ENCODE peak calls at places on chromosome 11, in six cellular contexts. N, K, Y, O, Z and I are unnamed samples.

GRCh38 chr11:47233989-47234668 is 14.5 kb downstream of the ACP2 start:
- DNase-seq in N (no peak), K (no peak), Y (no peak), O (peak; percentile 5), Z (no peak), I (no peak)

GRCh38 chr11:15991174-15991655 is 365.1 kb downstream of the SOX6 start:
- DNase-seq in N (no peak), K (no peak), Y (no peak), O (no peak), Z (no peak), I (no peak)

GRCh38 chr11:134372961-134373360 is 39.1 kb downstream of the B3GAT1 start:
- DNase-seq in N (no peak), K (peak; percentile 23), Y (no peak), O (no peak), Z (no peak), I (no peak)

GRCh38 chr11:123055132-123055924 is 6.6 kb downstream of the HSPA8 start:
- DNase-seq in N (no peak), K (no peak), Y (no peak), O (no peak), Z (no peak), I (no peak)

GRCh38 chr11:117910941-117911630 is 18.1 kb downstream of the TMPRSS13 start:
- DNase-seq in N (no peak), K (no peak), Y (no peak), O (no peak), Z (no peak), I (no peak)

GRCh38 chr11:119529936-119530335 is 107.0 kb upstream of the THY1 start:
- DNase-seq in N (no peak), K (no peak), Y (no peak), O (no peak), Z (no peak), I (no peak)

GRCh38 chr11:119029340-119030028 is 1.2 kb downstream of the SLC37A4 start:
- DNase-seq in N (no peak), K (peak; percentile 20), Y (no peak), O (no peak), Z (no peak), I (peak; percentile 6)

GRCh38 chr11:10916674-10917073 is 58.8 kb upstream of the ZBED5 start:
- DNase-seq in N (no peak), K (no peak), Y (no peak), O (no peak), Z (no peak), I (no peak)

GRCh38 chr11:62792193-62792575 is 378 bp upstream of the TMEM223 start:
- DNase-seq in N (no peak), K (peak; percentile 39), Y (no peak), O (no peak), Z (no peak), I (no peak)

GRCh38 chr11:1749787-1750351 is 526 bp downstream of the IFITM10 start:
- DNase-seq in N (no peak), K (no peak), Y (no peak), O (no peak), Z (no peak), I (no peak)

GRCh38 chr11:36051235-36052072 is 107.6 kb downstream of the LDLRAD3 start:
- DNase-seq in N (no peak), K (no peak), Y (no peak), O (no peak), Z (no peak), I (no peak)

GRCh38 chr11:99268895-99269294 is 248.1 kb downstream of the CNTN5 start:
- DNase-seq in N (no peak), K (no peak), Y (no peak), O (no peak), Z (no peak), I (no peak)

GRCh38 chr11:2762451-2762850 is 62.7 kb upstream of the KCNQ1OT1 start:
- DNase-seq in N (no peak), K (no peak), Y (no peak), O (no peak), Z (no peak), I (no peak)

GRCh38 chr11:2923446-2924375 is 5.5 kb downstream of the PHLDA2 start:
- DNase-seq in N (no peak), K (no peak), Y (no peak), O (no peak), Z (no peak), I (no peak)

GRCh38 chr11:12381875-12382274 is 4.5 kb downstream of the PARVA start:
- DNase-seq in N (no peak), K (no peak), Y (no peak), O (no peak), Z (no peak), I (no peak)

GRCh38 chr11:57641426-57641825 is 8.3 kb downstream of the YPEL4 start:
- DNase-seq in N (no peak), K (no peak), Y (no peak), O (no peak), Z (no peak), I (no peak)

GRCh38 chr11:95917188-95918036 is 6.5 kb downstream of the MTMR2 start:
- DNase-seq in N (no peak), K (no peak), Y (no peak), O (no peak), Z (no peak), I (no peak)

GRCh38 chr11:118241191-118242098 is 10.7 kb downstream of the MPZL3 start:
- DNase-seq in N (no peak), K (no peak), Y (peak; percentile 45), O (no peak), Z (no peak), I (no peak)

GRCh38 chr11:77082838-77083552 is 16.2 kb downstream of the CAPN5 start:
- DNase-seq in N (no peak), K (no peak), Y (no peak), O (peak; percentile 51), Z (no peak), I (peak; percentile 36)

GRCh38 chr11:100964400-100964799 is 165.2 kb downstream of the PGR start:
- DNase-seq in N (no peak), K (no peak), Y (no peak), O (no peak), Z (no peak), I (no peak)

GRCh38 chr11:58675344-58676155 is 53.1 kb downstream of the CNTF start:
- DNase-seq in N (peak; percentile 47), K (peak; percentile 83), Y (peak; percentile 65), O (peak; percentile 68), Z (peak; percentile 68), I (peak; percentile 40)

GRCh38 chr11:77174559-77174958 is 46.5 kb downstream of the MYO7A start:
- DNase-seq in N (no peak), K (no peak), Y (no peak), O (no peak), Z (no peak), I (no peak)

GRCh38 chr11:35943761-35944502 is at the start of gene LDLRAD3:
- DNase-seq in N (no peak), K (peak; percentile 88), Y (no peak), O (peak; percentile 1), Z (peak; percentile 69), I (peak; percentile 6)

GRCh38 chr11:111445586-111445985 is 66.5 kb upstream of the POU2AF1 start:
- DNase-seq in N (no peak), K (no peak), Y (no peak), O (no peak), Z (no peak), I (no peak)